ENCODE peak calls at places on chromosomes 16 and 17, in four cellular contexts. One of them, this sample, is unnamed.

GRCh38 chr16:2331199-2331931 is 9.2 kb downstream of the ABCA3 start:
- DNase-seq in mesenchymal stem cell: no peak
- DNase-seq in neural progenitor cell: no peak
- DNase-seq in Panc1: no peak
- DNase-seq in this sample: no peak

GRCh38 chr17:6365187-6365943 is 69.6 kb downstream of the AIPL1 start:
- DNase-seq in mesenchymal stem cell: peak; percentile 93
- DNase-seq in neural progenitor cell: no peak
- DNase-seq in Panc1: peak; percentile 64
- DNase-seq in this sample: peak; percentile 76

GRCh38 chr17:2388020-2388704 is 12.7 kb downstream of the MNT start:
- DNase-seq in mesenchymal stem cell: no peak
- DNase-seq in neural progenitor cell: no peak
- DNase-seq in Panc1: no peak
- DNase-seq in this sample: no peak

GRCh38 chr17:7479389-7480192 is at the start of gene ZBTB4:
- DNase-seq in mesenchymal stem cell: peak; percentile 65
- DNase-seq in neural progenitor cell: peak; percentile 82
- DNase-seq in Panc1: no peak
- DNase-seq in this sample: peak; percentile 42

GRCh38 chr16:13335894-13336293 is 434.5 kb downstream of the SHISA9 start:
- DNase-seq in mesenchymal stem cell: no peak
- DNase-seq in neural progenitor cell: no peak
- DNase-seq in Panc1: no peak
- DNase-seq in this sample: no peak

GRCh38 chr17:44610871-44611270 is 45.4 kb upstream of the MEIOC start:
- DNase-seq in mesenchymal stem cell: peak; percentile 48
- DNase-seq in neural progenitor cell: no peak
- DNase-seq in Panc1: no peak
- DNase-seq in this sample: no peak

GRCh38 chr16:49557070-49557446 is 183.5 kb downstream of the C16orf78 start:
- DNase-seq in mesenchymal stem cell: no peak
- DNase-seq in neural progenitor cell: peak; percentile 91
- DNase-seq in Panc1: no peak
- DNase-seq in this sample: no peak

GRCh38 chr17:28118362-28118761 is 75.9 kb downstream of the NLK start:
- DNase-seq in mesenchymal stem cell: peak; percentile 43
- DNase-seq in neural progenitor cell: no peak
- DNase-seq in Panc1: no peak
- DNase-seq in this sample: no peak

GRCh38 chr16:74497761-74498160 is 76.5 kb upstream of the CLEC18B start:
- DNase-seq in mesenchymal stem cell: no peak
- DNase-seq in neural progenitor cell: no peak
- DNase-seq in Panc1: no peak
- DNase-seq in this sample: no peak

GRCh38 chr16:2790631-2791030 is 3.3 kb upstream of the PRSS33 start:
- DNase-seq in mesenchymal stem cell: no peak
- DNase-seq in neural progenitor cell: no peak
- DNase-seq in Panc1: no peak
- DNase-seq in this sample: no peak

GRCh38 chr17:81028506-81028858 is 6.5 kb upstream of the BAIAP2 start:
- DNase-seq in mesenchymal stem cell: no peak
- DNase-seq in neural progenitor cell: no peak
- DNase-seq in Panc1: no peak
- DNase-seq in this sample: no peak

GRCh38 chr17:75625813-75626486 is 7.3 kb upstream of the SMIM5 start:
- DNase-seq in mesenchymal stem cell: peak; percentile 34
- DNase-seq in neural progenitor cell: peak; percentile 78
- DNase-seq in Panc1: no peak
- DNase-seq in this sample: peak; percentile 36

GRCh38 chr16:79463839-79464238 is 136.7 kb downstream of the MAF start:
- DNase-seq in mesenchymal stem cell: no peak
- DNase-seq in neural progenitor cell: no peak
- DNase-seq in Panc1: no peak
- DNase-seq in this sample: no peak

GRCh38 chr16:3646348-3646920 is 8.1 kb upstream of the DNASE1 start:
- DNase-seq in mesenchymal stem cell: peak; percentile 20
- DNase-seq in neural progenitor cell: no peak
- DNase-seq in Panc1: no peak
- DNase-seq in this sample: no peak

GRCh38 chr16:77211880-77212735 is 12.9 kb downstream of the SYCE1L start:
- DNase-seq in mesenchymal stem cell: peak; percentile 46
- DNase-seq in neural progenitor cell: peak; percentile 83
- DNase-seq in Panc1: no peak
- DNase-seq in this sample: peak; percentile 55

GRCh38 chr17:64130559-64131001 is 636 bp upstream of the ERN1 start:
- DNase-seq in mesenchymal stem cell: peak; percentile 87
- DNase-seq in neural progenitor cell: no peak
- DNase-seq in Panc1: no peak
- DNase-seq in this sample: no peak

GRCh38 chr16:82761236-82761635 is 134.5 kb downstream of the CDH13 start:
- DNase-seq in mesenchymal stem cell: peak; percentile 63
- DNase-seq in neural progenitor cell: no peak
- DNase-seq in Panc1: no peak
- DNase-seq in this sample: peak; percentile 28

GRCh38 chr17:3529817-3530741 is 27.5 kb downstream of the TRPV3 start:
- DNase-seq in mesenchymal stem cell: no peak
- DNase-seq in neural progenitor cell: peak; percentile 90
- DNase-seq in Panc1: no peak
- DNase-seq in this sample: no peak
- H3K4me3 ChIP-seq in mesenchymal stem cell: peak overlapping the region; percentile 63
- H3K4me3 ChIP-seq in neural progenitor cell: peak overlapping the region; percentile 19
- H3K4me3 ChIP-seq in Panc1: no peak overlapping the region
- H3K4me3 ChIP-seq in this sample: no peak overlapping the region

GRCh38 chr17:36505171-36505570 is 18.7 kb downstream of the ZNHIT3 start:
- DNase-seq in mesenchymal stem cell: no peak
- DNase-seq in neural progenitor cell: no peak
- DNase-seq in Panc1: no peak
- DNase-seq in this sample: no peak
- H3K36me3 ChIP-seq in mesenchymal stem cell: peaks cover 98% of the 10 kb centered on the region
- H3K36me3 ChIP-seq in neural progenitor cell: no peaks in the 10 kb centered on the region
- H3K36me3 ChIP-seq in Panc1: no peaks in the 10 kb centered on the region
- H3K36me3 ChIP-seq in this sample: peaks cover 98% of the 10 kb centered on the region

GRCh38 chr16:11213373-11213772 is 42.6 kb downstream of the SOCS1 start:
- DNase-seq in mesenchymal stem cell: no peak
- DNase-seq in neural progenitor cell: no peak
- DNase-seq in Panc1: no peak
- DNase-seq in this sample: no peak

GRCh38 chr16:11211977-11212818 is 43.8 kb downstream of the SOCS1 start:
- DNase-seq in mesenchymal stem cell: no peak
- DNase-seq in neural progenitor cell: no peak
- DNase-seq in Panc1: no peak
- DNase-seq in this sample: no peak

GRCh38 chr16:11211061-11211976 is 44.7 kb downstream of the SOCS1 start:
- DNase-seq in mesenchymal stem cell: no peak
- DNase-seq in neural progenitor cell: no peak
- DNase-seq in Panc1: no peak
- DNase-seq in this sample: no peak

GRCh38 chr16:11213799-11214198 is 42.2 kb downstream of the SOCS1 start:
- DNase-seq in mesenchymal stem cell: no peak
- DNase-seq in neural progenitor cell: no peak
- DNase-seq in Panc1: no peak
- DNase-seq in this sample: no peak

GRCh38 chr16:11212819-11213196 is 43.2 kb downstream of the SOCS1 start:
- DNase-seq in mesenchymal stem cell: no peak
- DNase-seq in neural progenitor cell: no peak
- DNase-seq in Panc1: no peak
- DNase-seq in this sample: no peak
- H3K27me3 ChIP-seq in mesenchymal stem cell: peaks cover 8% of the 10 kb centered on the region
- H3K27me3 ChIP-seq in neural progenitor cell: no peaks in the 10 kb centered on the region
- H3K27me3 ChIP-seq in Panc1: no peaks in the 10 kb centered on the region
- H3K27me3 ChIP-seq in this sample: no peaks in the 10 kb centered on the region

GRCh38 chr17:35795007-35795870 is at the start of gene MMP28:
- DNase-seq in mesenchymal stem cell: peak; percentile 39
- DNase-seq in neural progenitor cell: peak; percentile 78
- DNase-seq in Panc1: no peak
- DNase-seq in this sample: peak; percentile 50
- H3K4me3 ChIP-seq in mesenchymal stem cell: peak within 1 kb of the TSS; percentile 61
- H3K4me3 ChIP-seq in neural progenitor cell: peak within 1 kb of the TSS; percentile 68
- H3K4me3 ChIP-seq in Panc1: peak within 1 kb of the TSS; percentile 48
- H3K4me3 ChIP-seq in this sample: peak within 1 kb of the TSS; percentile 47

GRCh38 chr17:21302711-21303425 is 18.4 kb downstream of the MAP2K3 start:
- DNase-seq in mesenchymal stem cell: no peak
- DNase-seq in neural progenitor cell: no peak
- DNase-seq in Panc1: no peak
- DNase-seq in this sample: no peak

GRCh38 chr17:21300601-21301571 is 16.4 kb downstream of the MAP2K3 start:
- DNase-seq in mesenchymal stem cell: no peak
- DNase-seq in neural progenitor cell: no peak
- DNase-seq in Panc1: no peak
- DNase-seq in this sample: no peak

GRCh38 chr17:21299981-21300600 is 15.6 kb downstream of the MAP2K3 start:
- DNase-seq in mesenchymal stem cell: no peak
- DNase-seq in neural progenitor cell: no peak
- DNase-seq in Panc1: no peak
- DNase-seq in this sample: no peak

GRCh38 chr17:21303441-21304065 is 19.0 kb downstream of the MAP2K3 start:
- DNase-seq in mesenchymal stem cell: no peak
- DNase-seq in neural progenitor cell: no peak
- DNase-seq in Panc1: no peak
- DNase-seq in this sample: no peak

DNA sequence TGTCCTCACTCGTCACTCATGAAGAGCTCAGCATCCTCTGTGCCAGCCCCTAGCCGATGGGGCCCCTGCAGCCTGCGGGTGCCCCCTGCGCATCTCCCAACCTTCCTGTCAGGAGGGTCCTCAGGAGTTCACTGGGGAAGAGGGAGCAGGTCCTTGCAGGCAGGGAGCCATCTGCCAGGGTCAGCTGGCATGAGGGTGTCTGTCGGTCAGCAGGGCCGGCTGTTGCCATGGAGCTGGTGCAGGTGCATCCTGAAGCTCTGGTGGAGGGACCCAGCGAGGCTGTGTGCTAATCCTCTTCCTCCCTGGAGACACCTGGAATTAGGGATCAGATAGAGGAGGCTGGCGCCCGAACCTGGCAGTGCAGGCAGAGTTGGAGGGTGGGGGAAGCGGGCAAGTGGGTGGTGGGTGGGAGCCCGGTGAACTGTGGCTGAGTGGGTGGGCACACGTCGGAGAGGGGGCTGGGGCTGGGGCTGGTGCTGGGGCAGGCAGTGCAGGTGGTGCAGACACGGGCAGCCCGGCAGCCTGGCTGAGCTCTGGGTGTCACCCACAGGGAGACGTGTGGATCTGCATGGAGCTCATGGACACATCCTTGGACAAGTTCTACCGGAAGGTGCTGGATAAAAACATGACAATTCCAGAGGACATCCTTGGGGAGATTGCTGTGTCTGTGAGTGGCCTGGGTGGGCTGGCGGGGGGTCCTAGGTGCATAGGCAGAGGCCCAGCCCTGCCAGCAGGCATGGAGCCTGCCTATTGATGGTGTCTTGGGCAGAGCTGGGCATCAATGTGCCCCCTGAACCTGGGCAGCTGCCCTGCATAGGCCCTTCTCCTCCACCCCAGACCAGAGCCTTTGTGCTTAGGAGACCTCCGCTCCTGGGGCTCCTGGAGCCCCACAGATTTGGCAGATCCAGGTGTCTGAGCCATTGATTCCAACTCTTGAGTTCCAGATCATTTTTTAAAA is 17.4 kb downstream of the MAP2K3 start:
- DNase-seq in mesenchymal stem cell: no peak
- DNase-seq in neural progenitor cell: no peak
- DNase-seq in Panc1: no peak
- DNase-seq in this sample: no peak
- H3K36me3 ChIP-seq in mesenchymal stem cell: peaks cover 81% of the 10 kb centered on the region
- H3K36me3 ChIP-seq in neural progenitor cell: no peaks in the 10 kb centered on the region
- H3K36me3 ChIP-seq in Panc1: no peaks in the 10 kb centered on the region
- H3K36me3 ChIP-seq in this sample: peaks cover 8% of the 10 kb centered on the region

This sample was measured in MG63.